ENCODE peak calls at places on chromosomes 3 and 15, in ten cellular contexts. R, F, J, Z, K, U, E, W, P and I are unnamed samples.

GRCh38 chr3:42022355-42022754 is 60.5 kb upstream of the ULK4 start:
- DNase-seq in R (no peak), J (no peak), U (no peak), Z (no peak), K (no peak), P (no peak), F (no peak), E (no peak), W (no peak), I (no peak)

GRCh38 chr3:18425641-18426403 is 683 bp upstream of the SATB1 start:
- DNase-seq in P (no peak), F (no peak), R (peak), W (peak), J (peak), Z (peak), U (no peak), E (peak), K (peak), I (peak)

GRCh38 chr15:90266061-90266431 is 574 bp downstream of the NGRN start:
- DNase-seq in P (no peak), F (no peak), J (peak), W (peak), R (peak), E (no peak), Z (peak), U (no peak), K (peak), I (peak)

GRCh38 chr3:150419076-150419868 is 11.2 kb downstream of the TSC22D2 start:
- DNase-seq in W (no peak), Z (peak), F (no peak), J (no peak), P (no peak), R (no peak), E (no peak), U (no peak), K (no peak), I (peak)

GRCh38 chr15:91867581-91868026 is 14.1 kb downstream of the SLCO3A1 start:
- DNase-seq in K (no peak), F (peak), W (peak), E (no peak), P (peak), U (peak), J (no peak), R (no peak), Z (peak), I (peak)

GRCh38 chr15:41940441-41940857 is 31.9 kb downstream of the EHD4 start:
- DNase-seq in J (no peak), K (no peak), P (peak), R (no peak), W (no peak), Z (peak), F (peak), U (no peak), E (no peak), I (peak)

GRCh38 chr3:106425021-106425420 is 556.2 kb upstream of the CBLB start:
- DNase-seq in F (peak), Z (no peak), K (no peak), P (no peak), W (no peak), E (no peak), R (no peak), J (no peak), U (peak), I (no peak)

GRCh38 chr3:127062926-127063325 is 80.0 kb downstream of the PLXNA1 start:
- DNase-seq in J (no peak), W (no peak), K (no peak), Z (no peak), F (no peak), R (no peak), E (no peak), P (no peak), U (no peak), I (no peak)

GRCh38 chr15:74365619-74366445 is 1.6 kb downstream of the CYP11A1 start:
- DNase-seq in E (no peak), R (no peak), J (no peak), P (peak), K (no peak), W (peak), Z (peak), U (no peak), F (peak), I (peak)

GRCh38 chr3:145698252-145698651 is 462.7 kb downstream of the PLOD2 start:
- DNase-seq in P (no peak), W (no peak), K (no peak), Z (no peak), F (no peak), E (no peak), J (no peak), R (no peak), U (no peak), I (no peak)

GRCh38 chr3:71815676-71816075 is 30.7 kb upstream of the PROK2 start:
- DNase-seq in K (no peak), J (no peak), Z (no peak), W (no peak), E (no peak), U (no peak), P (no peak), R (no peak), F (no peak), I (no peak)

GRCh38 chr15:42102646-42103235 is 8.4 kb upstream of the PLA2G4D start:
- DNase-seq in R (no peak), Z (peak), P (peak), W (no peak), F (peak), U (peak), J (no peak), K (no peak), E (no peak), I (peak)

GRCh38 chr3:121228971-121229370 is 316.8 kb downstream of the POLQ start:
- DNase-seq in Z (no peak), R (no peak), K (no peak), E (no peak), J (no peak), W (no peak), F (no peak), P (no peak), U (no peak), I (no peak)

GRCh38 chr3:8529197-8529637 is 27.6 kb downstream of the LMCD1 start:
- DNase-seq in R (no peak), E (no peak), W (no peak), U (peak), K (no peak), J (no peak), Z (no peak), F (peak), P (no peak), I (peak)

GRCh38 chr3:152296990-152297389 is 28.3 kb downstream of the MBNL1 start:
- DNase-seq in W (no peak), P (no peak), J (no peak), E (no peak), Z (no peak), R (no peak), K (no peak), U (no peak), F (no peak), I (peak)

GRCh38 chr15:70406624-70407390 is 309.1 kb upstream of the TLE3 start:
- DNase-seq in W (peak), U (no peak), F (no peak), K (no peak), P (no peak), Z (no peak), J (no peak), R (no peak), E (no peak), I (no peak)

GRCh38 chr3:13237776-13238490 is 164.7 kb upstream of the IQSEC1 start:
- DNase-seq in J (no peak), Z (no peak), R (no peak), K (no peak), P (no peak), U (no peak), W (no peak), F (no peak), E (no peak), I (no peak)

GRCh38 chr15:100663550-100664335 is 61.4 kb downstream of the ASB7 start:
- DNase-seq in W (no peak), E (no peak), U (no peak), P (no peak), K (no peak), Z (peak), F (no peak), R (no peak), J (no peak), I (no peak)

GRCh38 chr3:106457278-106458210 is 588.7 kb upstream of the CBLB start:
- DNase-seq in R (peak), E (no peak), Z (peak), F (peak), W (no peak), U (peak), K (no peak), J (no peak), P (peak), I (peak)

GRCh38 chr3:100706365-100706764 is 2.9 kb upstream of the TFG start:
- DNase-seq in R (no peak), K (no peak), Z (no peak), E (no peak), J (no peak), F (no peak), W (no peak), P (no peak), U (no peak), I (no peak)

GRCh38 chr3:50503504-50503903 is at the start of gene CACNA2D2:
- DNase-seq in J (peak), U (no peak), K (peak), E (no peak), R (no peak), P (no peak), F (no peak), Z (peak), W (peak), I (peak)

GRCh38 chr3:78659386-78659987 is 1108.3 kb downstream of the ROBO1 start:
- DNase-seq in W (no peak), F (peak), R (peak), U (no peak), K (no peak), P (peak), J (no peak), Z (peak), E (no peak), I (peak)